ENCODE peak calls at places on chromosomes 16 and 17, in six cellular contexts. One of them, this sample, is unnamed.

GRCh38 chr16:90020260-90020837 is 1.1 kb upstream of the DBNDD1 start:
- DNase-seq in Calu3: peak
- DNase-seq in right lobe of liver: no peak
- DNase-seq in colonic mucosa: no peak
- DNase-seq in CD4-positive, alpha-beta T cell: no peak
- DNase-seq in A549: no peak
- DNase-seq in this sample: no peak

GRCh38 chr17:74936470-74936799 is 737 bp downstream of the OTOP3 start:
- DNase-seq in Calu3: peak
- DNase-seq in right lobe of liver: no peak
- DNase-seq in colonic mucosa: no peak
- DNase-seq in CD4-positive, alpha-beta T cell: no peak
- DNase-seq in A549: no peak
- DNase-seq in this sample: no peak

GRCh38 chr17:81681672-81682071 is 1.9 kb downstream of the ARL16 start:
- DNase-seq in Calu3: no peak
- DNase-seq in right lobe of liver: no peak
- DNase-seq in colonic mucosa: no peak
- DNase-seq in CD4-positive, alpha-beta T cell: no peak
- DNase-seq in A549: no peak
- DNase-seq in this sample: peak

GRCh38 chr17:47629826-47630225 is 19.9 kb upstream of the KPNB1 start:
- DNase-seq in Calu3: no peak
- DNase-seq in right lobe of liver: no peak
- DNase-seq in colonic mucosa: no peak
- DNase-seq in CD4-positive, alpha-beta T cell: no peak
- DNase-seq in A549: no peak
- DNase-seq in this sample: no peak

GRCh38 chr17:35728551-35728950 is 2.9 kb upstream of the RASL10B start:
- DNase-seq in Calu3: no peak
- DNase-seq in right lobe of liver: no peak
- DNase-seq in colonic mucosa: no peak
- DNase-seq in CD4-positive, alpha-beta T cell: no peak
- DNase-seq in A549: no peak
- DNase-seq in this sample: no peak

GRCh38 chr16:1150511-1150982 is 2.4 kb upstream of the CACNA1H start:
- DNase-seq in Calu3: no peak
- DNase-seq in right lobe of liver: no peak
- DNase-seq in colonic mucosa: no peak
- DNase-seq in CD4-positive, alpha-beta T cell: no peak
- DNase-seq in A549: peak
- DNase-seq in this sample: no peak

GRCh38 chr17:73569758-73570319 is 74.4 kb downstream of the SDK2 start:
- DNase-seq in Calu3: no peak
- DNase-seq in right lobe of liver: no peak
- DNase-seq in colonic mucosa: no peak
- DNase-seq in CD4-positive, alpha-beta T cell: no peak
- DNase-seq in A549: no peak
- DNase-seq in this sample: no peak

GRCh38 chr17:29066053-29066452 is 23.1 kb downstream of the PIPOX start:
- DNase-seq in Calu3: no peak
- DNase-seq in right lobe of liver: no peak
- DNase-seq in colonic mucosa: no peak
- DNase-seq in CD4-positive, alpha-beta T cell: no peak
- DNase-seq in A549: no peak
- DNase-seq in this sample: no peak

GRCh38 chr16:14513389-14514107 is 116.5 kb downstream of the PARN start:
- DNase-seq in Calu3: no peak
- DNase-seq in right lobe of liver: no peak
- DNase-seq in colonic mucosa: no peak
- DNase-seq in CD4-positive, alpha-beta T cell: no peak
- DNase-seq in A549: no peak
- DNase-seq in this sample: no peak

GRCh38 chr17:76681222-76682137 is 29.3 kb downstream of the MXRA7 start:
- DNase-seq in Calu3: peak
- DNase-seq in right lobe of liver: no peak
- DNase-seq in colonic mucosa: peak
- DNase-seq in CD4-positive, alpha-beta T cell: peak
- DNase-seq in A549: peak
- DNase-seq in this sample: peak

GRCh38 chr17:75406222-75406615 is 741 bp upstream of the GRB2 start:
- DNase-seq in Calu3: no peak
- DNase-seq in right lobe of liver: no peak
- DNase-seq in colonic mucosa: peak
- DNase-seq in CD4-positive, alpha-beta T cell: no peak
- DNase-seq in A549: no peak
- DNase-seq in this sample: no peak

GRCh38 chr17:48541574-48542113 is 3.3 kb downstream of the HOXB2 start:
- DNase-seq in Calu3: no peak
- DNase-seq in right lobe of liver: no peak
- DNase-seq in colonic mucosa: no peak
- DNase-seq in CD4-positive, alpha-beta T cell: peak
- DNase-seq in A549: no peak
- DNase-seq in this sample: peak

GRCh38 chr16:1461146-1461545 is 13.7 kb downstream of the CLCN7 start:
- DNase-seq in Calu3: no peak
- DNase-seq in right lobe of liver: no peak
- DNase-seq in colonic mucosa: no peak
- DNase-seq in CD4-positive, alpha-beta T cell: no peak
- DNase-seq in A549: no peak
- DNase-seq in this sample: no peak

GRCh38 chr16:55498101-55498500 is 10.8 kb upstream of the LPCAT2 start:
- DNase-seq in Calu3: no peak
- DNase-seq in right lobe of liver: no peak
- DNase-seq in colonic mucosa: peak
- DNase-seq in CD4-positive, alpha-beta T cell: no peak
- DNase-seq in A549: no peak
- DNase-seq in this sample: no peak

GRCh38 chr16:71430744-71431143 is 11.1 kb downstream of the TLE7 start:
- DNase-seq in Calu3: no peak
- DNase-seq in right lobe of liver: peak
- DNase-seq in colonic mucosa: no peak
- DNase-seq in CD4-positive, alpha-beta T cell: no peak
- DNase-seq in A549: no peak
- DNase-seq in this sample: no peak

GRCh38 chr16:31423241-31423640 is 4.9 kb downstream of the COX6A2 start:
- DNase-seq in Calu3: no peak
- DNase-seq in right lobe of liver: no peak
- DNase-seq in colonic mucosa: no peak
- DNase-seq in CD4-positive, alpha-beta T cell: no peak
- DNase-seq in A549: no peak
- DNase-seq in this sample: no peak

GRCh38 chr17:46771601-46772012 is 46.9 kb downstream of the WNT3 start:
- DNase-seq in Calu3: peak
- DNase-seq in right lobe of liver: no peak
- DNase-seq in colonic mucosa: no peak
- DNase-seq in CD4-positive, alpha-beta T cell: no peak
- DNase-seq in A549: peak
- DNase-seq in this sample: no peak

GRCh38 chr17:182164-182751 is 808 bp upstream of the DOC2B start:
- DNase-seq in Calu3: no peak
- DNase-seq in right lobe of liver: peak
- DNase-seq in colonic mucosa: no peak
- DNase-seq in CD4-positive, alpha-beta T cell: no peak
- DNase-seq in A549: no peak
- DNase-seq in this sample: peak

GRCh38 chr16:57720142-57720575 is 15.4 kb upstream of the KATNB1 start:
- DNase-seq in Calu3: peak
- DNase-seq in right lobe of liver: peak
- DNase-seq in colonic mucosa: peak
- DNase-seq in CD4-positive, alpha-beta T cell: peak
- DNase-seq in A549: peak
- DNase-seq in this sample: peak

GRCh38 chr16:15846510-15846909 is 10.3 kb downstream of the MYH11 start:
- DNase-seq in Calu3: no peak
- DNase-seq in right lobe of liver: no peak
- DNase-seq in colonic mucosa: no peak
- DNase-seq in CD4-positive, alpha-beta T cell: no peak
- DNase-seq in A549: no peak
- DNase-seq in this sample: no peak

GRCh38 chr17:30091166-30091670 is 25.4 kb upstream of the NSRP1 start:
- DNase-seq in Calu3: no peak
- DNase-seq in right lobe of liver: no peak
- DNase-seq in colonic mucosa: no peak
- DNase-seq in CD4-positive, alpha-beta T cell: no peak
- DNase-seq in A549: no peak
- DNase-seq in this sample: no peak

GRCh38 chr16:14455577-14455976 is 174.5 kb downstream of the PARN start:
- DNase-seq in Calu3: no peak
- DNase-seq in right lobe of liver: no peak
- DNase-seq in colonic mucosa: no peak
- DNase-seq in CD4-positive, alpha-beta T cell: no peak
- DNase-seq in A549: peak
- DNase-seq in this sample: no peak

GRCh38 chr16:28898942-28899341 is 20.7 kb downstream of the ATP2A1 start:
- DNase-seq in Calu3: no peak
- DNase-seq in right lobe of liver: no peak
- DNase-seq in colonic mucosa: no peak
- DNase-seq in CD4-positive, alpha-beta T cell: no peak
- DNase-seq in A549: no peak
- DNase-seq in this sample: no peak
- TF ChIP-seq CTCF in Calu3: no peak
- TF ChIP-seq CTCF in right lobe of liver: no peak
- TF ChIP-seq CTCF in colonic mucosa: no peak
- TF ChIP-seq CTCF in CD4-positive, alpha-beta T cell: no peak
- TF ChIP-seq CTCF in A549: no peak
- TF ChIP-seq CTCF in this sample: no peak

GRCh38 chr17:6753565-6753964 is 2.3 kb upstream of the XAF1 start:
- DNase-seq in Calu3: no peak
- DNase-seq in right lobe of liver: no peak
- DNase-seq in colonic mucosa: no peak
- DNase-seq in CD4-positive, alpha-beta T cell: no peak
- DNase-seq in A549: no peak
- DNase-seq in this sample: no peak

GRCh38 chr17:6752068-6752909 is 3.6 kb upstream of the XAF1 start:
- DNase-seq in Calu3: no peak
- DNase-seq in right lobe of liver: peak
- DNase-seq in colonic mucosa: no peak
- DNase-seq in CD4-positive, alpha-beta T cell: no peak
- DNase-seq in A549: no peak
- DNase-seq in this sample: no peak

GRCh38 chr17:6748617-6749016 is 7.2 kb upstream of the XAF1 start:
- DNase-seq in Calu3: no peak
- DNase-seq in right lobe of liver: no peak
- DNase-seq in colonic mucosa: no peak
- DNase-seq in CD4-positive, alpha-beta T cell: no peak
- DNase-seq in A549: no peak
- DNase-seq in this sample: no peak

GRCh38 chr17:6753006-6753445 is 2.8 kb upstream of the XAF1 start:
- DNase-seq in Calu3: no peak
- DNase-seq in right lobe of liver: peak
- DNase-seq in colonic mucosa: peak
- DNase-seq in CD4-positive, alpha-beta T cell: peak
- DNase-seq in A549: no peak
- DNase-seq in this sample: no peak

DNA sequence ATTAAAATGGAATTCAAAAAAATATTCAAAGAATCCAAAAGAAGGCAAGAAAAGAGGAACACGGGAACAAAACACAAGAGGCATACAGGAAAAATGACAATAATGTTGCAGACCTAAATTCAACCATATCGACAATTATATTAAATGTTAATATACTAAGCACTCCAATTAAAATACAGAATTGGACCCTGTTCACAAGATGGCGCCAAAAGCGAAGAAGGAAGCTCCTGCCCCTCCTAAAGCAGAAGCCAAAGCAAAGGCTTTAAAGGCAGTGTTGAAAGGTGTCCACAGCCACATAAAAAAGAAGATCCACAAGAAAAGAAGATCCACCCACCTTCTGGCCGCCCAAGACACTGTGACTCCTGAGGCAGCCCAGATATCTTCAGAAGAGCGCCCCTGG is 6.3 kb upstream of the XAF1 start:
- DNase-seq in Calu3: no peak
- DNase-seq in right lobe of liver: no peak
- DNase-seq in colonic mucosa: no peak
- DNase-seq in CD4-positive, alpha-beta T cell: no peak
- DNase-seq in A549: no peak
- DNase-seq in this sample: no peak
- TF ChIP-seq CTCF in Calu3: no peak
- TF ChIP-seq CTCF in right lobe of liver: no peak
- TF ChIP-seq CTCF in colonic mucosa: no peak
- TF ChIP-seq CTCF in CD4-positive, alpha-beta T cell: no peak
- TF ChIP-seq CTCF in A549: no peak
- TF ChIP-seq CTCF in this sample: no peak

GRCh38 chr16:83792391-83792790 is 15.4 kb upstream of the HSBP1 start:
- DNase-seq in Calu3: no peak
- DNase-seq in right lobe of liver: no peak
- DNase-seq in colonic mucosa: no peak
- DNase-seq in CD4-positive, alpha-beta T cell: no peak
- DNase-seq in A549: no peak
- DNase-seq in this sample: no peak
- TF ChIP-seq CTCF in Calu3: no peak
- TF ChIP-seq CTCF in right lobe of liver: no peak
- TF ChIP-seq CTCF in colonic mucosa: no peak
- TF ChIP-seq CTCF in CD4-positive, alpha-beta T cell: no peak
- TF ChIP-seq CTCF in A549: no peak
- TF ChIP-seq CTCF in this sample: no peak

DNA sequence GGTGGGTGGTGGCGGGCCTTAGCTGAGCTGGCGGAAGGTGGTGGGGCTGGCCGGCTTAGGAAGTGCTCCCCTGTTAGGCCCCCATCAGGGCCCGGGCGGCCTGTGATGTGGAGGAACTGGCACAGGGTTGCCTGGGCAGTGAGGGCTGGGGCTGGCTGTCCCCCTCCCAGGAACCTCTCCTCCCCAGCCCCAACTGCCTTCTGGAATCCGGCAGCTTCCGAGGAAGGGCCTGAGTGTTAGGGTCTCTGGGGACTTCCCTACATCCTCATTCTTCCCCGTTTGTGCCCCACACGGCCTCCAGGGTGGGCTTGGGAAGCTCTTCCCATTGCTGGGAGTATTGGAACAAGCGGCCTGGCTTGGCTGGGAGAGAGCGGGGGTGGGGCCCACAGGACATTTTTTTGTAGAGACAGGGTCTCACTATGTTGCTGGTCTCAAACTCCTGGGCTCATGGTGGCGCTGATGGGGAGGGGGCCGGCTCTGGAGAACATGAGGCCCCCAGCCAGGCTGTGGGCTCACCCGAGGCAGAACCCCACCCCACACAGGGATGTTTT is 89.9 kb upstream of the CIBAR2 start:
- DNase-seq in Calu3: no peak
- DNase-seq in right lobe of liver: no peak
- DNase-seq in colonic mucosa: no peak
- DNase-seq in CD4-positive, alpha-beta T cell: no peak
- DNase-seq in A549: no peak
- DNase-seq in this sample: no peak
- TF ChIP-seq CTCF in Calu3: no peak
- TF ChIP-seq CTCF in right lobe of liver: no peak
- TF ChIP-seq CTCF in colonic mucosa: no peak
- TF ChIP-seq CTCF in CD4-positive, alpha-beta T cell: no peak
- TF ChIP-seq CTCF in A549: no peak
- TF ChIP-seq CTCF in this sample: no peak

DNA sequence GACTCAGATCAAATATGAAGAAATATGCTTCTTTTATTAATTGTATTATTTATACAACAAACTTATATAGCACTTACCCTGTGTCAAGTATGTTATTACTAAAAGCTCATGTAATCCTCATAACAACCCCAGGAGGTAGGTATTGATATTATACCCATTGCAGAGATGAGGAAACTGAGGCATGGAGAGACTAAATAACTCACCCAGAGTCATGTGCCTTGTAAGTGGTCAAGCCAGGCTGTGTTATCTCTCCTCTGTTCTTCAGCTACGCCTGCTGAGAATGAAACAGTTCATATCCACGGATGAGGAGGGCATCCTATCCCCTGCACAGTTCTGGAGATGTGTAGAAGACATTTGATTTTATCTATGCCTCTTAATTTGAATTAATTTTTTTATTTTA is 78.1 kb downstream of the RBBP6 start:
- DNase-seq in Calu3: no peak
- DNase-seq in right lobe of liver: no peak
- DNase-seq in colonic mucosa: no peak
- DNase-seq in CD4-positive, alpha-beta T cell: no peak
- DNase-seq in A549: no peak
- DNase-seq in this sample: no peak
- TF ChIP-seq CTCF in Calu3: no peak
- TF ChIP-seq CTCF in right lobe of liver: no peak
- TF ChIP-seq CTCF in colonic mucosa: no peak
- TF ChIP-seq CTCF in CD4-positive, alpha-beta T cell: no peak
- TF ChIP-seq CTCF in A549: no peak
- TF ChIP-seq CTCF in this sample: no peak

This sample was measured in pancreas.